ENCODE peak calls at places on chromosome 22, in four cellular contexts. Y is upper lobe of left lung, J is sigmoid colon, M is uterus. S is an unnamed sample.
A peak's percentile ranks its signal among the peaks of the same experiment; 100 is the strongest.

GRCh38 chr22:22487869-22488597 is 20.5 kb downstream of the ZNF280B start:
- DNase-seq in M (no peak), J (no peak), Y (no peak), S (no peak)

GRCh38 chr22:24578355-24579241 is 14.3 kb downstream of the LRRC75B start:
- DNase-seq in Y (no peak), M (no peak), J (no peak), S (no peak)

GRCh38 chr22:30290679-30291333 is 1.5 kb upstream of the CASTOR1 start:
- DNase-seq in Y (peak; percentile 94), M (peak; percentile 75), J (peak; percentile 97), S (no peak)

GRCh38 chr22:48444320-48445112 is 1383.2 kb downstream of the BRD1 start:
- DNase-seq in Y (no peak), J (no peak), M (no peak), S (peak; percentile 37)

GRCh38 chr22:36145881-36146280 is 14.7 kb downstream of the APOL3 start:
- DNase-seq in M (no peak), Y (no peak), J (peak; percentile 55), S (no peak)

GRCh38 chr22:23380230-23380573 is 199.9 kb downstream of the IGLL1 start:
- DNase-seq in M (no peak), J (no peak), Y (no peak), S (no peak)

GRCh38 chr22:38086001-38086845 is 2.2 kb upstream of the SLC16A8 start:
- DNase-seq in Y (no peak), M (no peak), J (no peak), S (peak; percentile 79)

GRCh38 chr22:23685205-23685784 is 5.5 kb upstream of the RGL4 start:
- DNase-seq in J (no peak), Y (no peak), M (peak; percentile 4), S (peak; percentile 61)

GRCh38 chr22:47738472-47739013 is 976.1 kb downstream of the TBC1D22A start:
- DNase-seq in J (no peak), M (no peak), Y (no peak), S (no peak)

GRCh38 chr22:46433318-46433717 is 97.8 kb downstream of the TRMU start:
- DNase-seq in M (no peak), J (no peak), Y (no peak), S (no peak)

GRCh38 chr22:40036591-40037225 is 42.0 kb downstream of the FAM83F start:
- DNase-seq in J (peak; percentile 77), M (no peak), Y (peak; percentile 59), S (no peak)

GRCh38 chr22:50218996-50219727 is 18.4 kb downstream of the SELENOO start:
- DNase-seq in Y (peak; percentile 84), J (peak; percentile 97), M (peak; percentile 82), S (peak; percentile 95)

GRCh38 chr22:28548411-28548810 is 131.2 kb downstream of the TTC28 start:
- DNase-seq in M (no peak), J (no peak), Y (no peak), S (no peak)

GRCh38 chr22:27416553-27417427 is 384.8 kb downstream of the MN1 start:
- DNase-seq in J (no peak), M (no peak), Y (no peak), S (no peak)

GRCh38 chr22:37906364-37907008 is 389 bp downstream of the MICALL1 start:
- DNase-seq in Y (no peak), M (peak; percentile 55), J (peak; percentile 73), S (no peak)

GRCh38 chr22:29359469-29359868 is 28.9 kb downstream of the AP1B1 start:
- DNase-seq in Y (no peak), M (peak; percentile 62), J (peak; percentile 85), S (no peak)

GRCh38 chr22:22210375-22210774 is 34.2 kb upstream of the VPREB1 start:
- DNase-seq in M (no peak), J (no peak), Y (no peak), S (no peak)

GRCh38 chr22:46592390-46592872 is 27.8 kb upstream of the GRAMD4 start:
- DNase-seq in Y (no peak), J (peak; percentile 70), M (no peak), S (no peak)

GRCh38 chr22:29503811-29504372 is 23.9 kb downstream of the NEFH start:
- DNase-seq in M (peak; percentile 68), J (peak; percentile 88), Y (peak; percentile 23), S (no peak)

GRCh38 chr22:35736701-35737100 is 19.0 kb downstream of the APOL5 start:
- DNase-seq in Y (no peak), J (no peak), M (no peak), S (no peak)

GRCh38 chr22:44914026-44914721 is 95.6 kb downstream of the PHF21B start:
- DNase-seq in Y (no peak), M (no peak), J (peak; percentile 41), S (peak; percentile 65)

GRCh38 chr22:46545041-46545796 is 7.8 kb upstream of the CELSR1 start:
- DNase-seq in J (no peak), M (no peak), Y (no peak), S (peak; percentile 27)

GRCh38 chr22:31442768-31443489 is 43.5 kb downstream of the DRG1 start:
- DNase-seq in Y (no peak), J (no peak), M (no peak), S (no peak)
- TF ChIP-seq CTCF in Y (no peak), J (no peak), M (no peak), S (no peak)

GRCh38 chr22:19854778-19855503 is at the start of the genes GNB1L and RTL10:
- DNase-seq in J (peak; percentile 98), Y (peak; percentile 98), M (peak; percentile 98), S (peak; percentile 99)
- TF ChIP-seq CTCF in J (no peak), Y (peak; percentile 35), M (peak; percentile 29), S (peak; percentile 38)

GRCh38 chr22:43203471-43203981 is 16.6 kb upstream of the TTLL12 start:
- DNase-seq in Y (no peak), M (no peak), J (no peak), S (peak; percentile 78)
- TF ChIP-seq CTCF in Y (no peak), M (no peak), J (no peak), S (no peak)

GRCh38 chr22:41367039-41367679 is 14.6 kb upstream of the TEF start:
- DNase-seq in J (peak; percentile 99), M (peak; percentile 98), Y (peak; percentile 97), S (peak; percentile 98)
- TF ChIP-seq CTCF in J (no peak), M (peak; percentile 13), Y (peak; percentile 39), S (peak; percentile 69)

GRCh38 chr22:25900390-25900789 is 158.4 kb downstream of the MYO18B start:
- DNase-seq in Y (no peak), M (no peak), J (no peak), S (no peak)

GRCh38 chr22:25899566-25899965 is 157.6 kb downstream of the MYO18B start:
- DNase-seq in M (no peak), J (no peak), Y (no peak), S (no peak)

GRCh38 chr22:25900880-25901279 is 158.9 kb downstream of the MYO18B start:
- DNase-seq in J (no peak), M (no peak), Y (no peak), S (no peak)

GRCh38 chr22:25902402-25902801 is 160.4 kb downstream of the MYO18B start:
- DNase-seq in Y (no peak), M (no peak), J (no peak), S (no peak)

DNA sequence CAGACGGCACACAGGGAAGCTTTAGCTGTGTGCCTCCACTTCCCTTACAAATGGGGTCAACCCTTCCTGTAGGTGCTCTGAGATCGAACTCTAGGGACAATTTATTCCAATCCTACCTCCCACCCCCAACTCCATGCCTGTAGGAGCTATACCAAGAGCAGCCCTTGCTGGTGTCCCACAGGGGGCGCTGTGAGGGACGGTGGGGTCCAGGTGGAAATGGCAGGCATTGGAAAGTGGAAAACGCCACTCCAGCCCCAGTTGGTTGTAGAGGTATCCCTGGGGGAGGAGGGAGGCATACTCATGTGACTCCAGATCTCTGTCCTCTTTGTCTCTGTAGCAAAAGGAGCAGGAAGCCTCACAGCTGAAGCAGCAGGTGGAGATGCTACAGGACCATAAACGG is 161.3 kb downstream of the MYO18B start:
- DNase-seq in J (no peak), M (no peak), Y (no peak), S (no peak)
- TF ChIP-seq CTCF in J (no peak), M (no peak), Y (no peak), S (no peak)

S was measured in chondrocyte.